ENCODE peak calls at places on chromosomes 7 and 10, in seven cellular contexts. N is stimulated activated naive CD8-positive, alpha-beta T cell treated with anti-CD3 and anti-CD28 coated beads, Interleukin-15, amount 100 ng/mL, for 72 hours; F is nucleus accumbens; X is BJ; V is ACHN; O is activated CD8-positive, alpha-beta memory T cell treated with anti-CD3 and anti-CD28 coated beads for 24 hours; L is activated CD4-positive, alpha-beta memory T cell treated with anti-CD3 and anti-CD28 coated beads, Interleukin-2, amount 10 ng/mL, durations not matched to agents 7 days and 5 days. P is an unnamed sample.
A peak's percentile ranks its signal among the peaks of the same experiment; 100 is the strongest.

GRCh38 chr7:117665393-117665792 is 185.6 kb downstream of the CFTR start:
- DNase-seq in L (no peak), O (no peak), N (no peak), V (no peak), F (no peak), X (no peak), P (no peak)

GRCh38 chr7:76225379-76225778 is 23.7 kb downstream of the SRRM3 start:
- DNase-seq in F (no peak), L (peak; percentile 30), O (peak; percentile 59), X (no peak), V (peak; percentile 65), N (no peak), P (no peak)

GRCh38 chr7:93315896-93316295 is 83.7 kb downstream of the VPS50 start:
- DNase-seq in V (no peak), L (no peak), F (no peak), X (no peak), N (no peak), O (no peak), P (no peak)

GRCh38 chr10:42962120-42962901 is 114.6 kb upstream of the RET start:
- DNase-seq in X (no peak), O (no peak), F (no peak), V (no peak), L (no peak), N (no peak), P (no peak)

GRCh38 chr10:114021135-114021534 is 22.5 kb upstream of the ADRB1 start:
- DNase-seq in F (no peak), N (no peak), L (no peak), X (no peak), O (no peak), V (no peak), P (no peak)

GRCh38 chr10:80148166-80148805 is 15.8 kb downstream of the PLAC9 start:
- DNase-seq in F (no peak), N (no peak), O (no peak), V (no peak), X (no peak), L (no peak), P (no peak)

GRCh38 chr10:132458595-132459251 is 61.7 kb downstream of the PWWP2B start:
- DNase-seq in X (no peak), N (peak; percentile 67), V (peak; percentile 39), L (peak; percentile 53), O (peak; percentile 92), F (peak; percentile 53), P (no peak)

GRCh38 chr10:73655257-73655989 is 406 bp downstream of the SYNPO2L start:
- DNase-seq in L (no peak), V (no peak), N (no peak), O (no peak), X (no peak), F (no peak), P (no peak)

GRCh38 chr10:66586073-66586472 is 339.8 kb upstream of the LRRTM3 start:
- DNase-seq in X (no peak), N (no peak), L (no peak), V (peak; percentile 72), F (no peak), O (no peak), P (no peak)